ENCODE peak calls at places on chromosome 4, in eight cellular contexts. U is HepG2, E is upper lobe of left lung, H is stomach, V is mammary epithelial cell, O is left ventricle myocardium inferior, K is tibial artery, B is right lobe of liver. L is an unnamed sample.

GRCh38 chr4:96593422-96593821 is 753.5 kb downstream of the PDHA2 start:
- DNase-seq in U (peak; percentile 23), E (no peak), H (peak; percentile 72), V (no peak), O (no peak), K (no peak), B (no peak), L (no peak)

GRCh38 chr4:35125995-35126712 is 1118.2 kb downstream of the ARAP2 start:
- DNase-seq in U (peak; percentile 1), E (no peak), H (no peak), V (no peak), O (no peak), K (no peak), B (peak; percentile 64), L (no peak)

GRCh38 chr4:3399277-3400194 is 42.2 kb upstream of the HGFAC start:
- DNase-seq in U (peak; percentile 36), E (no peak), H (no peak), V (peak; percentile 9), O (peak; percentile 21), K (peak; percentile 88), B (no peak), L (no peak)

GRCh38 chr4:65510976-65511375 is 159.3 kb downstream of the EPHA5 start:
- DNase-seq in U (no peak), E (no peak), H (no peak), V (peak; percentile 88), O (no peak), K (no peak), B (no peak), L (no peak)

GRCh38 chr4:37517326-37517725 is 168.8 kb downstream of the RELL1 start:
- DNase-seq in U (no peak), E (no peak), H (no peak), V (no peak), O (no peak), K (no peak), B (no peak), L (no peak)

GRCh38 chr4:169133932-169134331 is 123.9 kb upstream of the CBR4 start:
- DNase-seq in U (peak; percentile 35), E (no peak), H (peak; percentile 84), V (no peak), O (no peak), K (peak; percentile 68), B (peak; percentile 56), L (no peak)

GRCh38 chr4:112111306-112111705 is 33.9 kb upstream of the FAM241A start:
- DNase-seq in U (no peak), E (no peak), H (no peak), V (no peak), O (no peak), K (no peak), B (no peak), L (no peak)

GRCh38 chr4:7767526-7767925 is 172.1 kb downstream of the AFAP1 start:
- DNase-seq in U (no peak), E (no peak), H (no peak), V (no peak), O (peak; percentile 4), K (peak; percentile 39), B (peak; percentile 15), L (no peak)

GRCh38 chr4:118112647-118113046 is 78.4 kb downstream of the NDST3 start:
- DNase-seq in U (no peak), E (no peak), H (no peak), V (no peak), O (no peak), K (no peak), B (no peak), L (no peak)

GRCh38 chr4:137124278-137124932 is 407.9 kb downstream of the PCDH18 start:
- DNase-seq in U (peak; percentile 17), E (no peak), H (no peak), V (peak; percentile 53), O (no peak), K (no peak), B (no peak), L (no peak)

GRCh38 chr4:145041378-145041777 is 56.6 kb downstream of the ANAPC10 start:
- DNase-seq in U (no peak), E (no peak), H (no peak), V (no peak), O (no peak), K (no peak), B (no peak), L (no peak)

GRCh38 chr4:38004887-38005286 is 44.7 kb downstream of the PTTG2 start:
- DNase-seq in U (no peak), E (no peak), H (no peak), V (no peak), O (no peak), K (no peak), B (no peak), L (no peak)

GRCh38 chr4:28918871-28919270 is 1801.3 kb upstream of the PCDH7 start:
- DNase-seq in U (no peak), E (no peak), H (no peak), V (no peak), O (no peak), K (no peak), B (no peak), L (no peak)

GRCh38 chr4:3295837-3296624 is 3.2 kb downstream of the RGS12 start:
- DNase-seq in U (no peak), E (no peak), H (peak; percentile 14), V (no peak), O (no peak), K (no peak), B (peak; percentile 37), L (peak; percentile 30)

GRCh38 chr4:134027931-134028330 is 173.7 kb downstream of the PABPC4L start:
- DNase-seq in U (no peak), E (no peak), H (no peak), V (peak; percentile 66), O (no peak), K (no peak), B (no peak), L (no peak)

GRCh38 chr4:94490437-94490836 is 38.7 kb downstream of the PDLIM5 start:
- DNase-seq in U (no peak), E (no peak), H (no peak), V (no peak), O (no peak), K (no peak), B (no peak), L (no peak)

GRCh38 chr4:145785391-145786008 is 105.6 kb downstream of the C4orf51 start:
- DNase-seq in U (peak; percentile 7), E (no peak), H (no peak), V (no peak), O (no peak), K (no peak), B (no peak), L (no peak)

DNA sequence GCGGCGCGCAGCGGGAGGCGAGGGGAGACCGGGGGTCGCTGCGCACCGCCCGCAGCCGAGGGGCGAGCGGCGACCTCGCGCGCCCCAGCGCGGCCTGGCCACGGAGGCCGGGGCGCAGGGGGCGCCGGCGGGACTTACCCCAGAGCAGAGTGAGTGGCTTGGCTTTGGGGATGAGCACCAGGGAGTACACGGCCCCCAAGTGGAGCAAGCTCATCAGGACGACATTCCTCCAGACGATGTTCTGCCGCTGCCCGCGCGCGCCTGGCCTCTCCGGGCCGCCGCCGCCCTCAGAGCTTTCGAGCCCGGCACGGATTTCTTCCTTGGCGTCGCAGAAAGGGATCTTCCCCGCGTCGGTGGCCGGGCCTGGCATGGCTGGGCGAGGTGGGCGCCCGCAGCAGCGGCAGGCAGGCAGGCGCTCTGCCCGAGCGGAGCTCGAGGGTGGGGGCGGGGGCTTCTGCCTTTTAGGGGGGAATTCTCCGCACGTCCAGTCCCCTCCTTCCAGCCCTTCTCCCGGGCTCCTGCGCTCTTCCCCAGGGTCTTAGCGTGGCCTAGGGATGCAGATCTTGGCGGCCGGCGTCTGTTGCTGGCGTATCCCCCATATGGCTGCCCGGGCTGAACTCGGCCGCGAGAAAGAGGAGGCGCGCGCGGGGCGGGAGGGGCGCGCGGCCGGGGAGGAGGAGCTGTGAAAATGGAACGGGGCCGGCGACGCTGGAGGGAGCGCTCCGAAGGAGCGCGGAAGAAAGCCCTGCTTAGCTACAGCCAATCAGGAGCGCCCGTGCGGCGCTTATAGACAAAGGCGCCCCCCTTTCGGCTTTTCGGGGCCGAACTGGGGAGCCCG is at the start of gene SCD5:
- DNase-seq in U (no peak), E (peak; percentile 91), H (peak; percentile 66), V (peak; percentile 86), O (peak; percentile 70), K (peak; percentile 75), B (peak; percentile 58), L (no peak)
- TF ChIP-seq CTCF in U (no peak), E (no peak), H (no peak), V (no peak), O (no peak), K (no peak), B (no peak), L (no peak)

GRCh38 chr4:123651536-123652175 is 255.1 kb downstream of the SPRY1 start:
- DNase-seq in U (no peak), E (no peak), H (no peak), V (no peak), O (no peak), K (no peak), B (no peak), L (no peak)
- H3K27ac ChIP-seq in U (peak overlapping the region; percentile 92), E (no peak overlapping the region), H (peak overlapping the region; percentile 7), V (no peak overlapping the region), O (peak overlapping the region; percentile 70), K (peak overlapping the region; percentile 78), B (no peak overlapping the region), L (no peak overlapping the region)

DNA sequence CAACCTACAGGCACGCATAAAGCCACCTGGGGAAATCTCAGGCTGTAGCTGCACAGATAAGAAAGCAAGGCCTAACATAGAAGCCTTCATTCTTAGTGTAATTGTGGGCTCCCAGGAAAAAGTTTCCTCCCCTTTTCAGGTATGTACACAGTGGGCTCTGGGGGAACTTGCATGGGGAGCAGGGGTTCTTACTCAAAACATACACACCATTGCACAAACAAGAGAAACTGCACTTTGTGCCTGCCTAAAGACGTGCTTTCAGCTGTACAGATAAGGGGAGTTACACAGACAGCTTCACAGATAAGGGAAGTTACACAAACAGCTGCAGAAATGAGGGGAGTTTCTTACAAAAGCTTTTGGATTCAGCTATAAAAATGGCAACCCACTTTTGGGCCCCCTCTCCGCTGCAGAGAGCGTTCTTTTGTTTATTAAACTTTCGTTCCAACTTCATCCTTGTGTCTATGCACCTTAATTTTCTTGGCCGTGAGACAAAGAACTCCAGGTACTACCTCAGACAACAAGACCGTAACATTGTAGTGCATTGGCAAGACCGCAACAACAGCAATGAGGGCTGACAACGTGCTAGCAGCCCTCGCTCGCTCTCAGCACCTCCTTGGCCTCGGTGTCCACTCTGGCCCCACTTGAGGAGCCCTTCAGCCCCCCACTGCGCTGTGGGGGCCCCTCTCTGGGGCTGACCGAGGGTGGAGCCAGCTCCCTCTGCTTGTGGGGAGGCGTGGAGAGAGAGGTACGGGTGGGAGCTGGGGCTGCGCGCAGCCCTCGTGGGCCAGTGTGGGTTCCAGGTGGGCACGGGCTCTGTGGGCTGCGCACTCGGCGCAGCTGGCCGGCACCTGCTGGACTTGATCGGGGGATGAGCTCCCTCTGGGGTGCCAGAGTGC is 317.5 kb downstream of the RAPGEF2 start:
- DNase-seq in U (peak; percentile 98), E (peak; percentile 60), H (no peak), V (no peak), O (no peak), K (no peak), B (no peak), L (no peak)
- H3K4me1 ChIP-seq in U (peaks cover 86% of the 10 kb centered on the region), E (no peaks in the 10 kb centered on the region), H (no peaks in the 10 kb centered on the region), V (peaks cover 10% of the 10 kb centered on the region), O (no peaks in the 10 kb centered on the region), K (no peaks in the 10 kb centered on the region), B (no peaks in the 10 kb centered on the region), L (no peaks in the 10 kb centered on the region)

DNA sequence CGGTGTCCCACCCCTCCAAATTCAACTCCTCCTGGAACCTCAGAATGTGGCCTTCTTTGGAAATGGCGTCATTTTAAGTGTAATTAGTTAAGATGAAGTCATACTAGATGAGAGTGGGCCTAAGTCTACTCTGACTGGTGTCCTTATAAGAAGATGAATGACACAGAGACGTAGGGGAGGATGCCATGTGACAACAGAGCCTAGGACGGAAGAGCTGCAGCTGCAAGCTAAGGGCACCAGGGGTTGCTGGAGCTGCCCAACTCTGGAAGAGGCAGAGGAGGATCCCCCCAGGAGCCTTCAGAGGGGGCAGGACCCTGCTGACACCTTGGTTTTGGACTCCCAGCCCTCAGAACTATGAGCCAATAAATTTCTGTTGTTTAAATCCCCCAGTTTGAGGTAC is 115.1 kb downstream of the STK32B start:
- DNase-seq in U (no peak), E (no peak), H (no peak), V (no peak), O (no peak), K (no peak), B (no peak), L (no peak)
- TF ChIP-seq CTCF in U (no peak), E (no peak), H (no peak), V (no peak), O (no peak), K (no peak), B (no peak), L (no peak)